ENCODE peak calls at places on chromosomes 3 and 15, in four cellular contexts. F, D, N and R are unnamed samples.

GRCh38 chr15:49490963-49491362 is 67.9 kb downstream of the FGF7 start:
- DNase-seq in D (no peak), F (no peak), N (peak; percentile 66), R (no peak)

GRCh38 chr3:66380200-66380932 is 120.5 kb downstream of the LRIG1 start:
- DNase-seq in F (no peak), D (no peak), N (no peak), R (no peak)

GRCh38 chr3:195195321-195196209 is 75.4 kb downstream of the XXYLT1 start:
- DNase-seq in F (no peak), D (no peak), N (no peak), R (no peak)

GRCh38 chr3:66442254-66443249 is 58.3 kb downstream of the LRIG1 start:
- DNase-seq in N (peak; percentile 89), F (peak; percentile 30), D (peak; percentile 91), R (peak; percentile 72)

GRCh38 chr3:32238816-32239637 is 547 bp downstream of the CMTM8 start:
- DNase-seq in N (peak; percentile 41), D (peak; percentile 75), F (peak; percentile 39), R (peak; percentile 42)

GRCh38 chr3:184795493-184796198 is 16.3 kb upstream of the VPS8 start:
- DNase-seq in N (no peak), F (no peak), D (no peak), R (no peak)

GRCh38 chr15:101068961-101069734 is 150.0 kb downstream of the LRRK1 start:
- DNase-seq in F (no peak), N (peak; percentile 51), D (no peak), R (no peak)

GRCh38 chr3:87607234-87607633 is 330.9 kb upstream of the POU1F1 start:
- DNase-seq in D (no peak), N (no peak), F (no peak), R (no peak)

GRCh38 chr3:102307442-102307841 is 127.4 kb upstream of the ZPLD1 start:
- DNase-seq in F (no peak), N (no peak), D (no peak), R (no peak)

GRCh38 chr3:177385831-177386301 is 188.6 kb upstream of the TBL1XR1 start:
- DNase-seq in F (peak; percentile 39), N (peak; percentile 18), D (no peak), R (no peak)

GRCh38 chr3:139491027-139491700 is 14.8 kb upstream of the RBP2 start:
- DNase-seq in N (no peak), F (peak; percentile 1), D (peak; percentile 74), R (peak; percentile 22)

GRCh38 chr3:138914870-138915502 is 32.0 kb downstream of the FOXL2 start:
- DNase-seq in N (no peak), D (no peak), F (peak; percentile 85), R (no peak)

GRCh38 chr3:107798381-107798780 is 275.6 kb downstream of the BBX start:
- DNase-seq in F (no peak), D (no peak), N (peak; percentile 72), R (no peak)

GRCh38 chr15:99992611-99993231 is 259.5 kb upstream of the LYSMD4 start:
- DNase-seq in N (no peak), D (no peak), F (no peak), R (no peak)

GRCh38 chr15:31478781-31479221 is 152.2 kb downstream of the KLF13 start:
- DNase-seq in D (no peak), F (no peak), N (no peak), R (no peak)

GRCh38 chr15:50786871-50787270 is 21.4 kb upstream of the SPPL2A start:
- DNase-seq in D (no peak), N (no peak), F (peak; percentile 26), R (no peak)

GRCh38 chr15:63236272-63236671 is 41.1 kb upstream of the APH1B start:
- DNase-seq in F (peak; percentile 85), N (peak; percentile 51), D (no peak), R (no peak)

GRCh38 chr3:165259518-165260193 is 63.5 kb upstream of the SLITRK3 start:
- DNase-seq in F (peak; percentile 67), D (peak; percentile 12), N (peak; percentile 60), R (no peak)

GRCh38 chr3:36729204-36730056 is 34.9 kb downstream of the DCLK3 start:
- DNase-seq in N (peak; percentile 73), F (peak; percentile 73), D (no peak), R (no peak)

GRCh38 chr3:81490541-81491288 is 270.7 kb downstream of the GBE1 start:
- DNase-seq in D (peak; percentile 83), N (peak; percentile 96), F (peak; percentile 89), R (peak; percentile 77)

GRCh38 chr15:31235298-31236183 is 91.1 kb upstream of the KLF13 start:
- DNase-seq in F (no peak), D (peak; percentile 51), N (peak; percentile 75), R (peak; percentile 51)

GRCh38 chr3:90062018-90062417 is 954.6 kb downstream of the EPHA3 start:
- DNase-seq in D (no peak), F (peak; percentile 51), N (peak; percentile 40), R (no peak)

GRCh38 chr3:11847607-11848006 is 922 bp upstream of the TAMM41 start:
- DNase-seq in F (peak; percentile 37), D (peak; percentile 9), N (no peak), R (no peak)
- TF ChIP-seq CTCF in F (peak; percentile 33), D (no peak), N (no peak), R (no peak)

GRCh38 chr3:152197937-152198336 is 70.8 kb upstream of the MBNL1 start:
- DNase-seq in D (no peak), F (no peak), N (no peak), R (no peak)
- H3K4me3 ChIP-seq in D (no peak overlapping the region), F (no peak overlapping the region), N (no peak overlapping the region), R (no peak overlapping the region)

DNA sequence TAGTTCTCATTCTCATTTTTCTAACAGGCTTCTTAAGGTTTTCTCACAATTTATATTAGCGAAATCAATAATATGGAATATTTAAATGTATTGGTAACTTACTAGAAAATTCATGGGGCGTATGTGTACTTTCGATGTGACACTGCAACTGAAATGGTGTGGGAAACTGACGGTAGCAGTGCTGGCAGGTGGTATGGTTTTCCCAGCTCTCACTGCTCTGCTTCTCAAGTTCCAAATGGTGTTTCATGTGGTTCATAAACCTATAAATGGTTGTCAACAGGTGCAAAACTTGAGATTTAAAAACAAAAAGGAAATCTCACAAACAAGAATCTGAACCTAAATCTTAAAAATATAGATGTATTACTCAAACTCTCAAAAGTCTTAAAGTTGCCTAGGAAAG is 54.7 kb downstream of the ZNF280D start:
- DNase-seq in D (no peak), F (no peak), N (no peak), R (no peak)
- H3K27ac ChIP-seq in D (no peak overlapping the region), F (no peak overlapping the region), N (no peak overlapping the region), R (no peak overlapping the region)

GRCh38 chr3:58333206-58334012 is 717 bp downstream of the PXK start:
- DNase-seq in F (peak; percentile 40), D (no peak), N (peak; percentile 29), R (peak; percentile 73)
- TF ChIP-seq CTCF in F (peak; percentile 49), D (no peak), N (peak; percentile 16), R (peak; percentile 28)

DNA sequence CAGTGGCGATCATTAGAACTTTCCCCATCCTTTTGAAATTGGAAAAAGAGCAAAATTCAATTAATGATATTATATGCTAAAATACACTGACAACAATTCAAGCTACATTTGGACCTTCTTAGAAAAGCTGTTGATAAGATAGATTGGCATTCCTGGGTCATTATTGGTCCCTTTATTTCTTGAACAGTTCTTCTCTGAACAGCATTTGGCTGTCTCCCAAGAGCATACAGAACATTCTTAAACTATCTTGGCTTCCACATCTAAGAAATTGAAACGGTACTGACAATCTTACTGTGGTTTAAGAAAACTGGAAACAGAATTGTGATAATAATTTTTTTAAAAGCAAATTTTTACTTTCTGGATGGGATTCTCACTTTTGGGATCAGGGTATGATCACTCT is 161.6 kb upstream of the ZNF385D start:
- DNase-seq in N (peak; percentile 66), D (no peak), F (no peak), R (no peak)
- H3K4me3 ChIP-seq in N (no peak overlapping the region), D (no peak overlapping the region), F (no peak overlapping the region), R (no peak overlapping the region)

GRCh38 chr3:123157598-123158287 is 44.0 kb upstream of the SEC22A start:
- DNase-seq in F (no peak), N (no peak), D (peak; percentile 67), R (peak; percentile 18)
- H3K27ac ChIP-seq in F (no peak overlapping the region), N (no peak overlapping the region), D (peak overlapping the region; percentile 66), R (peak overlapping the region; percentile 50)